ENCODE peak calls at places on chromosomes 11 and 22, in six cellular contexts. K is progenitor cell of endocrine pancreas; J is stimulated activated CD8-positive, alpha-beta memory T cell treated with anti-CD3 and anti-CD28 coated beads, Interleukin-15, amount 100 ng/mL, for 4 hours; Q is activated T-helper 9 cell treated with anti-CD3 and anti-CD28 coated beads, Interleukin-2, amount 50 U/mL, for 16 hours; L is AG08395; Z is hypothalamus. V is an unnamed sample.
A peak's percentile ranks its signal among the peaks of the same experiment; 100 is the strongest.

GRCh38 chr11:30876656-30877371 is 290.7 kb upstream of the MPPED2 start:
- DNase-seq in K (no peak), J (no peak), Q (no peak), L (peak; percentile 50), Z (no peak), V (no peak)

GRCh38 chr11:65486570-65487466 is 12.0 kb upstream of the MALAT1 start:
- DNase-seq in K (no peak), J (no peak), Q (no peak), L (no peak), Z (no peak), V (no peak)

GRCh38 chr11:128335729-128336128 is 251.6 kb downstream of the ETS1 start:
- DNase-seq in K (no peak), J (no peak), Q (no peak), L (no peak), Z (no peak), V (no peak)

GRCh38 chr11:64268687-64269379 is 15.6 kb downstream of the BAD start:
- DNase-seq in K (no peak), J (no peak), Q (no peak), L (no peak), Z (peak; percentile 62), V (no peak)

GRCh38 chr11:111137846-111138245 is 107.7 kb upstream of the POU2AF2 start:
- DNase-seq in K (no peak), J (no peak), Q (no peak), L (no peak), Z (no peak), V (no peak)

GRCh38 chr22:49607821-49608220 is 219.9 kb downstream of the BRD1 start:
- DNase-seq in K (no peak), J (no peak), Q (no peak), L (no peak), Z (no peak), V (no peak)

GRCh38 chr11:64744544-64745218 is 739 bp upstream of the RASGRP2 start:
- DNase-seq in K (no peak), J (no peak), Q (no peak), L (no peak), Z (no peak), V (peak; percentile 63)

GRCh38 chr11:11725438-11725837 is 103.6 kb upstream of the GALNT18 start:
- DNase-seq in K (no peak), J (no peak), Q (no peak), L (no peak), Z (no peak), V (no peak)

GRCh38 chr22:46111645-46112306 is 38.5 kb upstream of the PPARA start:
- DNase-seq in K (no peak), J (no peak), Q (no peak), L (no peak), Z (no peak), V (no peak)

GRCh38 chr11:75029836-75030631 is 41.3 kb downstream of the NEU3 start:
- DNase-seq in K (no peak), J (no peak), Q (no peak), L (no peak), Z (no peak), V (no peak)

GRCh38 chr22:24961217-24961844 is 8.8 kb downstream of the KIAA1671 start:
- DNase-seq in K (no peak), J (no peak), Q (no peak), L (no peak), Z (no peak), V (no peak)

GRCh38 chr11:25734592-25735211 is 597.2 kb upstream of the ANO3 start:
- DNase-seq in K (no peak), J (no peak), Q (no peak), L (no peak), Z (no peak), V (no peak)

GRCh38 chr11:21174781-21175180 is 505.4 kb downstream of the NELL1 start:
- DNase-seq in K (no peak), J (no peak), Q (no peak), L (no peak), Z (no peak), V (no peak)

GRCh38 chr11:124538019-124538418 is 5.4 kb downstream of the OR8B12 start:
- DNase-seq in K (no peak), J (no peak), Q (no peak), L (no peak), Z (no peak), V (no peak)

GRCh38 chr11:31361743-31362142 is 7.8 kb downstream of the DCDC1 start:
- DNase-seq in K (no peak), J (no peak), Q (no peak), L (no peak), Z (no peak), V (no peak)

GRCh38 chr11:57751676-57752253 is at the start of gene BTBD18:
- DNase-seq in K (no peak), J (no peak), Q (no peak), L (peak; percentile 60), Z (no peak), V (no peak)

GRCh38 chr11:12066056-12066798 is 44.2 kb upstream of the MICAL2 start:
- DNase-seq in K (no peak), J (no peak), Q (no peak), L (peak; percentile 87), Z (no peak), V (no peak)

GRCh38 chr22:36323182-36323854 is 64.4 kb downstream of the MYH9 start:
- DNase-seq in K (no peak), J (no peak), Q (no peak), L (peak; percentile 43), Z (peak; percentile 40), V (no peak)

GRCh38 chr22:36383110-36383581 is 4.6 kb downstream of the MYH9 start:
- DNase-seq in K (no peak), J (no peak), Q (no peak), L (no peak), Z (no peak), V (no peak)

GRCh38 chr11:117616979-117617378 is 180.0 kb downstream of the DSCAML1 start:
- DNase-seq in K (no peak), J (no peak), Q (no peak), L (no peak), Z (no peak), V (no peak)

GRCh38 chr11:23406131-23406819 is 546.0 kb upstream of the CCDC179 start:
- DNase-seq in K (no peak), J (no peak), Q (no peak), L (no peak), Z (no peak), V (no peak)

GRCh38 chr11:69074786-69075185 is 26.1 kb downstream of the TPCN2 start:
- DNase-seq in K (no peak), J (no peak), Q (no peak), L (no peak), Z (no peak), V (no peak)

GRCh38 chr11:126355324-126355925 is at the start of gene ST3GAL4:
- DNase-seq in K (peak; percentile 83), J (peak; percentile 37), Q (peak; percentile 57), L (peak; percentile 82), Z (peak; percentile 80), V (peak; percentile 44)

GRCh38 chr22:26770624-26771023 is 113.2 kb downstream of the MIAT start:
- DNase-seq in K (no peak), J (no peak), Q (no peak), L (peak; percentile 66), Z (no peak), V (no peak)

V was measured in activated B cell treated with CpG ODN at 0.5 μM for 24 hours.